ENCODE peak calls at places on chromosomes 12 and 14, in six cellular contexts. A is left ventricle myocardium inferior, H is cardiac muscle cell, U is tibial artery, E is left lung, S is GM23338. V is an unnamed sample. For H3K36me3, the result is how much of the 10 kb centered on the place peaks cover.

GRCh38 chr12:26762185-26762584 is 70.8 kb downstream of the ITPR2 start:
- DNase-seq in A (no peak), H (no peak), U (no peak), E (no peak), S (no peak), V (no peak)

GRCh38 chr12:116508145-116509121 is 50.7 kb upstream of the MAP1LC3B2 start:
- DNase-seq in A (peak), H (peak), U (no peak), E (peak), S (peak), V (no peak)

GRCh38 chr14:53840444-53840843 is 116.2 kb downstream of the BMP4 start:
- DNase-seq in A (no peak), H (no peak), U (no peak), E (no peak), S (no peak), V (no peak)

GRCh38 chr12:113232787-113233585 is 11.7 kb downstream of the TPCN1 start:
- DNase-seq in A (peak), H (peak), U (peak), E (peak), S (peak), V (no peak)

GRCh38 chr12:45220366-45220931 is 4.6 kb downstream of the ANO6 start:
- DNase-seq in A (no peak), H (no peak), U (no peak), E (no peak), S (no peak), V (no peak)

GRCh38 chr12:6096527-6096926 is 27.9 kb downstream of the VWF start:
- DNase-seq in A (no peak), H (no peak), U (no peak), E (no peak), S (no peak), V (no peak)

GRCh38 chr12:45909041-45909713 is 81.2 kb downstream of the SCAF11 start:
- DNase-seq in A (no peak), H (no peak), U (no peak), E (no peak), S (no peak), V (no peak)

GRCh38 chr12:62294378-62294777 is 34.2 kb downstream of the USP15 start:
- DNase-seq in A (no peak), H (no peak), U (no peak), E (no peak), S (no peak), V (no peak)

GRCh38 chr14:76056128-76056527 is 70.6 kb downstream of the IFT43 start:
- DNase-seq in A (no peak), H (no peak), U (no peak), E (no peak), S (peak), V (no peak)

GRCh38 chr12:20269352-20270067 is 98.8 kb upstream of the PDE3A start:
- DNase-seq in A (no peak), H (no peak), U (no peak), E (no peak), S (no peak), V (no peak)

GRCh38 chr14:53953828-53954550 is 2.6 kb downstream of the BMP4 start:
- DNase-seq in A (peak), H (peak), U (peak), E (peak), S (peak), V (peak)

GRCh38 chr14:32826404-32827082 is 112.1 kb upstream of the NPAS3 start:
- DNase-seq in A (no peak), H (peak), U (no peak), E (no peak), S (peak), V (no peak)

GRCh38 chr14:31229009-31229408 is 21.4 kb upstream of the HECTD1 start:
- DNase-seq in A (no peak), H (no peak), U (no peak), E (no peak), S (no peak), V (no peak)

GRCh38 chr12:20132818-20133217 is 235.5 kb upstream of the PDE3A start:
- DNase-seq in A (no peak), H (no peak), U (no peak), E (no peak), S (peak), V (no peak)

GRCh38 chr12:57342207-57342691 is 88.6 kb downstream of the R3HDM2 start:
- DNase-seq in A (peak), H (peak), U (no peak), E (peak), S (peak), V (no peak)

GRCh38 chr12:117347588-117347987 is 13.8 kb downstream of the NOS1 start:
- DNase-seq in A (no peak), H (no peak), U (no peak), E (no peak), S (no peak), V (no peak)

GRCh38 chr12:68158427-68158826 is 1.1 kb downstream of the IFNG start:
- DNase-seq in A (no peak), H (peak), U (no peak), E (no peak), S (peak), V (no peak)

GRCh38 chr12:125178222-125178621 is 113.0 kb downstream of the AACS start:
- DNase-seq in A (no peak), H (no peak), U (no peak), E (no peak), S (no peak), V (no peak)

GRCh38 chr12:10182662-10183061 is 3.8 kb downstream of the TMEM52B start:
- DNase-seq in A (no peak), H (no peak), U (no peak), E (no peak), S (no peak), V (no peak)

GRCh38 chr12:9221476-9221875 is 13.3 kb upstream of the PZP start:
- DNase-seq in A (no peak), H (no peak), U (no peak), E (no peak), S (no peak), V (no peak)

GRCh38 chr14:46048127-46048526 is 603.5 kb downstream of the RPL10L start:
- DNase-seq in A (no peak), H (peak), U (no peak), E (no peak), S (peak), V (no peak)

GRCh38 chr12:39619660-39620433 is at the start of gene ABCD2:
- DNase-seq in A (peak), H (peak), U (peak), E (peak), S (peak), V (peak)

GRCh38 chr12:42759622-42760273 is 170.2 kb upstream of the PRICKLE1 start:
- DNase-seq in A (peak), H (no peak), U (peak), E (peak), S (no peak), V (no peak)

GRCh38 chr14:30385925-30386324 is 173.0 kb upstream of the G2E3 start:
- DNase-seq in A (no peak), H (no peak), U (no peak), E (no peak), S (no peak), V (no peak)

GRCh38 chr14:75989134-75989533 is 3.6 kb downstream of the IFT43 start:
- DNase-seq in A (no peak), H (no peak), U (peak), E (no peak), S (no peak), V (no peak)

GRCh38 chr12:14810167-14810952 is 3.6 kb downstream of the SMCO3 start:
- DNase-seq in A (no peak), H (peak), U (no peak), E (no peak), S (no peak), V (no peak)

GRCh38 chr14:101235042-101235871 is 326.0 kb upstream of the DIO3 start:
- DNase-seq in A (peak), H (peak), U (peak), E (peak), S (peak), V (peak)

GRCh38 chr14:26775765-26776577 is 178.1 kb upstream of the NOVA1 start:
- DNase-seq in A (no peak), H (no peak), U (no peak), E (no peak), S (no peak), V (no peak)

GRCh38 chr12:1796515-1797010 is 23.8 kb upstream of the LRTM2 start:
- DNase-seq in A (no peak), H (no peak), U (no peak), E (no peak), S (peak), V (no peak)

DNA sequence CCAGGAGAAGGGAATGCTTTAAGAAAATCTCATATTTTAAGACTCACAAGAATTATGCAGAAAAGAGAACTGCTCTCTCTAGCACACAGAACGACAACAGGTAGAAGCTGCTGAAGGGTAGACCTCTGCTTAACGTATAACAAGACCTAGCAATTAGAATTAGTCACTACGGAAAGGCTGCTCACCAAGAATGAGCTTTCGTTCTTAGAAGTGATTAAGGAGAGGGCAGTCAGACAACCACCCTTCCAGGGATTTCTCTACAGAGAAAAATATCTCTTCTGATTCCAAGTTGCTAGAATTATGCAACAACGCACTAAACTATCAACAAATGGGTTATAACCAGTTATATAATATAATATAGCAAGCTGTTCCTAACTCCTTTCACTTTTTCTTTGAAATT is 18.6 kb downstream of the LRIG3 start:
- DNase-seq in A (no peak), H (no peak), U (no peak), E (no peak), S (no peak), V (no peak)
- H3K4me3 ChIP-seq in A (no peak), H (no peak), U (no peak), E (no peak), S (no peak), V (no peak)

GRCh38 chr14:63046339-63047268 is 1.3 kb upstream of the KCNH5 start:
- DNase-seq in A (no peak), H (no peak), U (no peak), E (no peak), S (peak), V (no peak)

GRCh38 chr14:63050694-63051093 is 5.4 kb upstream of the KCNH5 start:
- DNase-seq in A (no peak), H (no peak), U (no peak), E (no peak), S (no peak), V (no peak)

GRCh38 chr14:63039800-63040380 is 5.4 kb downstream of the KCNH5 start:
- DNase-seq in A (no peak), H (peak), U (no peak), E (no peak), S (peak), V (no peak)

GRCh38 chr14:63045612-63046320 is 508 bp upstream of the KCNH5 start:
- DNase-seq in A (no peak), H (peak), U (no peak), E (peak), S (peak), V (peak)

DNA sequence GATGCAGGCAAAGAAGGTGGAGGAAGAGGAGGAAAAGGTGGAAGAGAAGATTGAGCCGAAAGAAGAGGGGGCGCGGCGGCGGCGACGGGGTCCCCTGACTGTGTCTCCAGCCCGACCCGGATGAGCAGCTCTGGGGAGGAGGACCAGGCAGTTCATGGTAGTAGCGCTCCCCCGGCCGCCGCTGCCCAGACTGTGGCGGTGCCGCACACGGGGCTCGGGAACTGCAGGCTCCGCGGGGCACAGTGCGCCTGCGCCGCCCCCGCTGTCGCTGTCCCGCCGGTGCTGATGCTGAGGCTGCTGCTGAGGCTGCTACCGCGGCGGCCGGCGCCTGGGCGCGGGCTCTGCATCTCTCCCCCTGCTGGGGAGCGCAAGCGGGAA is at the start of gene KCNH5:
- DNase-seq in A (peak), H (peak), U (no peak), E (no peak), S (peak), V (no peak)
- TF ChIP-seq CTCF in A (no peak), H (no peak), U (no peak), E (no peak), S (no peak), V (no peak)

DNA sequence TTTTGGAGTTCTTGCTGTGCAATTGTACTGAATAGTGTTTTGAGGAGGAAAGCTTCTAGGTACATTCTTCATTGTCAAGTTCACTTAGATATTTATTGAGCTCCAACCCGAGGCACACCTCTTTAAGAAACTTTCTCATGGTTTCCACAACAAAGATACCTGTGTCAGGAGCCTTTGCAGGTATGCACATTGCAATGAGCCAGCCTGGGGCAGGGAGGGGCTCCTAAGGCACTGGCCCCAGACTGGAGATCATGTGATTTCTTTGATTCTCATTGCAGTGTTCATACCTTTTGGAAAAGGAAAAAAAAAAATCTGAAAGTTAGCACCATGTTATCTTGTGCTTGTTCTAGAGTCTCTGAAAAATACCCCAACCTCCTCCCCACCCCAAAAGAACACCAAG is 80.3 kb downstream of the PRMT8 start:
- DNase-seq in A (no peak), H (no peak), U (no peak), E (no peak), S (no peak), V (no peak)
- H3K36me3 ChIP-seq in A (under half), H (under half), U (under half), E (under half), S (under half), V (under half)

GRCh38 chr12:120726510-120726793 is 826 bp downstream of the ACADS start:
- DNase-seq in A (no peak), H (no peak), U (no peak), E (no peak), S (no peak), V (no peak)
- H3K4me3 ChIP-seq in A (peak), H (no peak), U (peak), E (no peak), S (peak), V (peak)

GRCh38 chr14:99602054-99602787 is 1.8 kb downstream of the CCDC85C start:
- DNase-seq in A (no peak), H (peak), U (no peak), E (no peak), S (no peak), V (peak)
- TF ChIP-seq CTCF in A (no peak), H (no peak), U (no peak), E (no peak), S (peak), V (no peak)

GRCh38 chr12:95262808-95263207 is 45.2 kb downstream of the VEZT start:
- DNase-seq in A (no peak), H (no peak), U (no peak), E (no peak), S (no peak), V (no peak)
- H3K36me3 ChIP-seq in A (under half), H (under half), U (under half), E (under half), S (under half), V (under half)

GRCh38 chr12:96720363-96720705 is 186.7 kb upstream of the NEDD1 start:
- DNase-seq in A (no peak), H (no peak), U (no peak), E (no peak), S (peak), V (peak)

GRCh38 chr12:96714199-96714598 is 192.9 kb upstream of the NEDD1 start:
- DNase-seq in A (no peak), H (no peak), U (no peak), E (no peak), S (no peak), V (no peak)

DNA sequence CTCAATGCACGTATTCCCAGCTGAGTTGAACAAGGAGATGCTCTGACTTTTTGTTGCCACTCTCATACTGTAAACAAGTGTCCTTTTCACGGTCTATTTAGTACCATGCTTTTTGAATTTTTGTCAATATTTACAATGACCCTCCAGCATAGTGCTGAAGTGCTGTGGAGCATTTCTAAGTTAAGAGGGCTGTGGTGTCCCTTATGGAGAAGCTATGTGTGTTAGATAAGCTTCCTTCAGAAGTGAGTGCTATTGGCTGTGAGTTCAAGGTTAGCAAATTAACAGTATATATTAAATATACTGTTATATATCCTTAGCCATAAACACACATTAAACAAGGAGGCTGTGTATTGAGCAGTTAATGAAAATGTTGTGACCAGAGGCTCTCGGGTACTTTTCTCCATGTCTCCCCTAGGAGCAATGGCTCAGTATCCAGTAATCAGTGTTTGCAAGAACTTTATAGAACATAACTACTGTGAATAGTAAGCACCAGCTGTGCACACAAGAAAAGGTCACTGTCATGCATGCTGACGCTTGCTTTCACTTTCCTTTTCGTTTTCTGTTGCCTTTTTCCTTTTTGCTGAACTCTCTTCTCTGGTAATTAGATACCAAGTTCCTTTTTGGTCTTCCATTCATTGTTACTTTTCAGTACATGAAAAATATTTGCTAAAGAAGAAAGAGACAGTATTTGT is 187.2 kb upstream of the NEDD1 start:
- DNase-seq in A (no peak), H (no peak), U (no peak), E (no peak), S (peak), V (no peak)
- H3K4me3 ChIP-seq in A (peak), H (no peak), U (peak), E (peak), S (no peak), V (peak)

GRCh38 chr14:59630281-59630963 is 53.8 kb upstream of the CCDC175 start:
- DNase-seq in A (no peak), H (peak), U (no peak), E (no peak), S (peak), V (no peak)
- TF ChIP-seq CTCF in A (no peak), H (no peak), U (peak), E (no peak), S (no peak), V (no peak)

GRCh38 chr12:50192241-50192640 is 25.1 kb upstream of the CERS5 start:
- DNase-seq in A (no peak), H (no peak), U (no peak), E (no peak), S (no peak), V (no peak)
- H3K36me3 ChIP-seq in A (half or more), H (under half), U (under half), E (under half), S (under half), V (under half)

V was measured in pancreas.